ENCODE peak calls at places on chromosomes 11 and 22, in six cellular contexts. One of them, this sample, is unnamed.

GRCh38 chr11:123690490-123690889 is 36.1 kb upstream of the SCN3B start:
- DNase-seq in mucosa of descending colon: no peak
- DNase-seq in A549: peak; percentile 10
- DNase-seq in Caco-2: no peak
- DNase-seq in K562: no peak
- DNase-seq in BE2C: no peak
- DNase-seq in this sample: no peak

GRCh38 chr11:10619281-10619680 is 50.8 kb upstream of the LYVE1 start:
- DNase-seq in BE2C: no peak
- DNase-seq in mucosa of descending colon: no peak
- DNase-seq in Caco-2: no peak
- DNase-seq in A549: no peak
- DNase-seq in K562: no peak
- DNase-seq in this sample: no peak

GRCh38 chr11:63573881-63574855 is 11.0 kb upstream of the PLAAT2 start:
- DNase-seq in mucosa of descending colon: peak; percentile 71
- DNase-seq in Caco-2: peak; percentile 77
- DNase-seq in A549: no peak
- DNase-seq in K562: peak; percentile 55
- DNase-seq in BE2C: no peak
- DNase-seq in this sample: peak; percentile 78

GRCh38 chr22:37370306-37370979 is 56.8 kb downstream of the ELFN2 start:
- DNase-seq in Caco-2: no peak
- DNase-seq in mucosa of descending colon: no peak
- DNase-seq in BE2C: no peak
- DNase-seq in A549: no peak
- DNase-seq in K562: no peak
- DNase-seq in this sample: no peak

GRCh38 chr11:67240575-67241389 is 25.5 kb upstream of the GRK2 start:
- DNase-seq in mucosa of descending colon: peak; percentile 75
- DNase-seq in A549: peak; percentile 56
- DNase-seq in BE2C: peak; percentile 73
- DNase-seq in Caco-2: peak; percentile 85
- DNase-seq in K562: peak; percentile 70
- DNase-seq in this sample: peak; percentile 73

GRCh38 chr22:42188808-42189447 is 58.3 kb upstream of the CYP2D6 start:
- DNase-seq in BE2C: no peak
- DNase-seq in K562: no peak
- DNase-seq in Caco-2: no peak
- DNase-seq in mucosa of descending colon: no peak
- DNase-seq in A549: peak; percentile 36
- DNase-seq in this sample: no peak

GRCh38 chr22:37181681-37182080 is 6.4 kb downstream of the C1QTNF6 start:
- DNase-seq in K562: no peak
- DNase-seq in A549: no peak
- DNase-seq in BE2C: no peak
- DNase-seq in Caco-2: no peak
- DNase-seq in mucosa of descending colon: no peak
- DNase-seq in this sample: no peak

GRCh38 chr11:130555251-130555841 is 106.9 kb downstream of the ADAMTS15 start:
- DNase-seq in A549: no peak
- DNase-seq in Caco-2: no peak
- DNase-seq in mucosa of descending colon: no peak
- DNase-seq in K562: no peak
- DNase-seq in BE2C: no peak
- DNase-seq in this sample: no peak

GRCh38 chr11:95767498-95767897 is 22.1 kb downstream of the FAM76B start:
- DNase-seq in K562: no peak
- DNase-seq in mucosa of descending colon: no peak
- DNase-seq in BE2C: no peak
- DNase-seq in Caco-2: no peak
- DNase-seq in A549: no peak
- DNase-seq in this sample: no peak

GRCh38 chr11:112656772-112657428 is 304.3 kb upstream of the NCAM1 start:
- DNase-seq in Caco-2: no peak
- DNase-seq in mucosa of descending colon: no peak
- DNase-seq in A549: no peak
- DNase-seq in K562: no peak
- DNase-seq in BE2C: no peak
- DNase-seq in this sample: no peak

GRCh38 chr11:74686792-74687191 is 44.4 kb downstream of the CHRDL2 start:
- DNase-seq in mucosa of descending colon: peak; percentile 10
- DNase-seq in Caco-2: no peak
- DNase-seq in A549: no peak
- DNase-seq in BE2C: peak; percentile 1
- DNase-seq in K562: no peak
- DNase-seq in this sample: no peak

GRCh38 chr11:60753309-60753708 is 3.4 kb upstream of the MS4A15 start:
- DNase-seq in Caco-2: no peak
- DNase-seq in A549: no peak
- DNase-seq in K562: no peak
- DNase-seq in mucosa of descending colon: no peak
- DNase-seq in BE2C: no peak
- DNase-seq in this sample: no peak

GRCh38 chr22:19879996-19880785 is 25.5 kb upstream of the GNB1L start:
- DNase-seq in mucosa of descending colon: no peak
- DNase-seq in BE2C: no peak
- DNase-seq in Caco-2: no peak
- DNase-seq in A549: no peak
- DNase-seq in K562: no peak
- DNase-seq in this sample: peak; percentile 12

GRCh38 chr11:130894322-130895025 is 21.8 kb downstream of the SNX19 start:
- DNase-seq in Caco-2: peak; percentile 83
- DNase-seq in mucosa of descending colon: peak; percentile 72
- DNase-seq in BE2C: peak; percentile 68
- DNase-seq in K562: peak; percentile 62
- DNase-seq in A549: peak; percentile 20
- DNase-seq in this sample: peak; percentile 71

GRCh38 chr11:117796456-117797428 is at the start of gene DSCAML1:
- DNase-seq in A549: peak; percentile 53
- DNase-seq in K562: peak; percentile 38
- DNase-seq in mucosa of descending colon: peak; percentile 63
- DNase-seq in BE2C: peak; percentile 51
- DNase-seq in Caco-2: peak; percentile 46
- DNase-seq in this sample: no peak

GRCh38 chr11:131038597-131038996 is 122.3 kb upstream of the SNX19 start:
- DNase-seq in mucosa of descending colon: no peak
- DNase-seq in BE2C: no peak
- DNase-seq in A549: no peak
- DNase-seq in K562: peak; percentile 36
- DNase-seq in Caco-2: peak; percentile 59
- DNase-seq in this sample: no peak

GRCh38 chr22:27132896-27133500 is 475.6 kb downstream of the MIAT start:
- DNase-seq in BE2C: no peak
- DNase-seq in mucosa of descending colon: no peak
- DNase-seq in A549: no peak
- DNase-seq in K562: no peak
- DNase-seq in Caco-2: no peak
- DNase-seq in this sample: no peak
- H3K4me1 ChIP-seq in BE2C: no peaks in the 10 kb centered on the region
- H3K4me1 ChIP-seq in mucosa of descending colon: no peaks in the 10 kb centered on the region
- H3K4me1 ChIP-seq in A549: peaks cover 80% of the 10 kb centered on the region
- H3K4me1 ChIP-seq in K562: peaks cover 8% of the 10 kb centered on the region
- H3K4me1 ChIP-seq in Caco-2: peaks cover 34% of the 10 kb centered on the region
- H3K4me1 ChIP-seq in this sample: no peaks in the 10 kb centered on the region

DNA sequence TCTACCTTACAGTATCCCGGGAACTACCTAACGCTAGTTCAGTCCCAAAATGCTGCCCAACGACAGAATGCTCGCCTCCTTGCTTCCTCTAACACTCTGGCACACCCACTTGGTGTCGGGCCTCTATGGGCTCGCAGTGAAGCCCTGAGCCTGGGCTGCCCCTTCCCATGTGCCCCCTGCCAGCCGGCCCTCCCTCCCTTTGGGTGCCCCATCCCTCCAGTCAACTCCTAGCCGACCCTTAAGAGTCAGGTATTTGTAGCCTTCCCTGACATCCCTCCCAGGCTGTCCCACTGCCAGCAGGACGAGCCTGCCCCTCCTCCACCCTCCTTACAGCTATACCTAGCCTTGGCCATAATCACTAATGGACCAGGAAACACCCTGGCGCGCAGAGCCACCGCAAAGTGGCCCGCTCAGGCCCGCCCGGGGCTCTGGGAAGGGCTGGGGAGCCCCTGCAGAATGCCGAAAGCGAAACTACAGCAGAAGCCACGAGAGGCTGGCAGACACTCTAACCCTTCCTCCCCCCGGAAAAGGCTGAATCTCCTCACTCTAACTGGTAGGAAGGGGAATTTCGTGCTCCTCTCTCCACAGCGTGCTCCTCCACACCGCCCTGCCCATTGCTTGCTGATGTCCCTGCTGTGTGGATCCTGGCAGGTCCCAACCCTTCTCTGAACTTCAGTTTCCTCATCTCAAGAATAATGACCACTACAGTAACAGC is 8.2 kb downstream of the CBX7 start:
- DNase-seq in Caco-2: no peak
- DNase-seq in BE2C: no peak
- DNase-seq in mucosa of descending colon: peak; percentile 77
- DNase-seq in K562: no peak
- DNase-seq in A549: no peak
- DNase-seq in this sample: no peak
- H3K4me1 ChIP-seq in Caco-2: peaks cover 11% of the 10 kb centered on the region
- H3K4me1 ChIP-seq in BE2C: no peaks in the 10 kb centered on the region
- H3K4me1 ChIP-seq in mucosa of descending colon: peaks cover 2% of the 10 kb centered on the region
- H3K4me1 ChIP-seq in K562: peaks cover 7% of the 10 kb centered on the region
- H3K4me1 ChIP-seq in A549: peaks cover 10% of the 10 kb centered on the region
- H3K4me1 ChIP-seq in this sample: peaks cover 42% of the 10 kb centered on the region

GRCh38 chr11:6251990-6252473 is 7.6 kb upstream of the CCKBR start:
- DNase-seq in mucosa of descending colon: no peak
- DNase-seq in Caco-2: no peak
- DNase-seq in K562: peak; percentile 22
- DNase-seq in BE2C: no peak
- DNase-seq in A549: no peak
- DNase-seq in this sample: no peak
- H3K4me1 ChIP-seq in mucosa of descending colon: no peaks in the 10 kb centered on the region
- H3K4me1 ChIP-seq in Caco-2: peaks cover 15% of the 10 kb centered on the region
- H3K4me1 ChIP-seq in K562: peaks cover 15% of the 10 kb centered on the region
- H3K4me1 ChIP-seq in BE2C: no peaks in the 10 kb centered on the region
- H3K4me1 ChIP-seq in A549: peaks cover 9% of the 10 kb centered on the region
- H3K4me1 ChIP-seq in this sample: no peaks in the 10 kb centered on the region

DNA sequence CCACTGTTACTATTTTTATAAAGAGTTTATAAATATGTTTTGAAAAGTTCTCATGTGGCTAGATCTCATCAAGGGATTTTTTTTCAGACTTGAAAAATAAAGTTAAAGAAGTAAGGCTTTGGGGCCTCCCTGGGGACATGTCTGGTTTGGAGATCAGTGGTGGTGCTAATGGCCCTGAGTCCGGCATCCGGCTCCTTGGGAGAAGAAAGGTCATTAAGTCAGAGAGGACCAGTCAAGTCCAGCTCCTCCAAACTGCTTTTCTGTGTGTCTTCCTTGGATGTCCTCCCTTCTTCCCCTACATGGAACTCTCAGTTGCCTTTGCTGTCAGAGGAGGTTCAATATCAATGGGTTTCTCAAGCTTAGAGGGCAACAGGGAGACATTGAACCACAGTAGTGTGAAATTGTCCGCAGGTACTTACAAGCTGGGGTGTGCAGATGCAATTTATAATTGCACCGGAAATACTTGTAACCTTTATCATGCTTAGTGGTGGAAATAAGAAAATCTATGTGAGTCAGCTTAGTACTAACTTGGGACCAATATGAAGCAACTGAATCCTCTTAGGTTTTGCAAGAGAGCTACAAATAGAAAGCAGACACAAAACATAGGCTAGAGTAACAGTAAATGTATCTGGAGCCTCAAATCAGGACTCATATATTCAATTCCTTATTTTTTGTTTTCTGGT is 144.3 kb downstream of the TEAD1 start:
- DNase-seq in A549: no peak
- DNase-seq in Caco-2: no peak
- DNase-seq in K562: no peak
- DNase-seq in BE2C: no peak
- DNase-seq in mucosa of descending colon: no peak
- DNase-seq in this sample: no peak
- H3K4me1 ChIP-seq in A549: peaks cover 48% of the 10 kb centered on the region
- H3K4me1 ChIP-seq in Caco-2: peaks cover 30% of the 10 kb centered on the region
- H3K4me1 ChIP-seq in K562: peaks cover 28% of the 10 kb centered on the region
- H3K4me1 ChIP-seq in BE2C: peaks cover 46% of the 10 kb centered on the region
- H3K4me1 ChIP-seq in mucosa of descending colon: no peaks in the 10 kb centered on the region
- H3K4me1 ChIP-seq in this sample: peaks cover 40% of the 10 kb centered on the region

GRCh38 chr11:47499614-47500013 is 50.7 kb upstream of the RAPSN start:
- DNase-seq in A549: no peak
- DNase-seq in Caco-2: no peak
- DNase-seq in mucosa of descending colon: no peak
- DNase-seq in K562: no peak
- DNase-seq in BE2C: peak; percentile 15
- DNase-seq in this sample: no peak

GRCh38 chr11:47499160-47499559 is 50.2 kb upstream of the RAPSN start:
- DNase-seq in BE2C: no peak
- DNase-seq in Caco-2: no peak
- DNase-seq in mucosa of descending colon: no peak
- DNase-seq in K562: no peak
- DNase-seq in A549: no peak
- DNase-seq in this sample: no peak

GRCh38 chr11:47500121-47500520 is 51.2 kb upstream of the RAPSN start:
- DNase-seq in Caco-2: no peak
- DNase-seq in BE2C: no peak
- DNase-seq in A549: no peak
- DNase-seq in mucosa of descending colon: no peak
- DNase-seq in K562: no peak
- DNase-seq in this sample: no peak

GRCh38 chr11:47502767-47503166 is 50.2 kb downstream of the CELF1 start:
- DNase-seq in BE2C: no peak
- DNase-seq in mucosa of descending colon: no peak
- DNase-seq in K562: no peak
- DNase-seq in Caco-2: no peak
- DNase-seq in A549: no peak
- DNase-seq in this sample: no peak

GRCh38 chr11:47501095-47501494 is 51.8 kb downstream of the CELF1 start:
- DNase-seq in A549: no peak
- DNase-seq in K562: no peak
- DNase-seq in Caco-2: no peak
- DNase-seq in mucosa of descending colon: no peak
- DNase-seq in BE2C: no peak
- DNase-seq in this sample: no peak
- H3K4me1 ChIP-seq in A549: peaks cover 3% of the 10 kb centered on the region
- H3K4me1 ChIP-seq in K562: peaks cover 10% of the 10 kb centered on the region
- H3K4me1 ChIP-seq in Caco-2: peaks cover 5% of the 10 kb centered on the region
- H3K4me1 ChIP-seq in mucosa of descending colon: peaks cover 4% of the 10 kb centered on the region
- H3K4me1 ChIP-seq in BE2C: peaks cover 11% of the 10 kb centered on the region
- H3K4me1 ChIP-seq in this sample: peaks cover 31% of the 10 kb centered on the region

DNA sequence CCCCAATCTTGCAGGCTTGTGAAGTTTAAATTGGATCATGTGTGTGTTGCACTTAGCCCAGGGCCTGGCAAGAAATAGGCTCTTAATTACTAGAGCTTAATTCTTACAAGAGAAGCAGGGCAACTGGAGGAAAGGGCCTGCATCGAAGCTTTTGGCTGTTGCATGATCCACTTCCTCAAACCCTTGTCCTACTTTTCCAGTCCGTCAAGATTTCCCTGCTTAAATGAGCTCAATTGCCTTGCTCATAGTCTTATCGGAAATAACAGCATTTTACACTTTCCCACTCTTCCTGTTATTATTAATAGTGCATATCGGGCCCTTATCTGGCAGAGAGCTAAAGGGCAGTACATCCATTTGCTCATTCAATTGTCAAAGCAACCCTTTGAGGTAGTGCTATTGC is 18.1 kb downstream of the DTX4 start:
- DNase-seq in mucosa of descending colon: no peak
- DNase-seq in Caco-2: no peak
- DNase-seq in K562: no peak
- DNase-seq in A549: no peak
- DNase-seq in BE2C: no peak
- DNase-seq in this sample: no peak
- H3K4me1 ChIP-seq in mucosa of descending colon: peaks cover 64% of the 10 kb centered on the region
- H3K4me1 ChIP-seq in Caco-2: peaks cover 55% of the 10 kb centered on the region
- H3K4me1 ChIP-seq in K562: no peaks in the 10 kb centered on the region
- H3K4me1 ChIP-seq in A549: peaks cover 5% of the 10 kb centered on the region
- H3K4me1 ChIP-seq in BE2C: no peaks in the 10 kb centered on the region
- H3K4me1 ChIP-seq in this sample: peaks cover 30% of the 10 kb centered on the region

GRCh38 chr11:3830741-3831140 is 10.0 kb downstream of the RHOG start:
- DNase-seq in Caco-2: no peak
- DNase-seq in mucosa of descending colon: no peak
- DNase-seq in K562: no peak
- DNase-seq in BE2C: no peak
- DNase-seq in A549: no peak
- DNase-seq in this sample: no peak
- H3K4me1 ChIP-seq in Caco-2: peaks cover 14% of the 10 kb centered on the region
- H3K4me1 ChIP-seq in mucosa of descending colon: peaks cover 24% of the 10 kb centered on the region
- H3K4me1 ChIP-seq in K562: peaks cover 60% of the 10 kb centered on the region
- H3K4me1 ChIP-seq in BE2C: no peaks in the 10 kb centered on the region
- H3K4me1 ChIP-seq in A549: peaks cover 10% of the 10 kb centered on the region
- H3K4me1 ChIP-seq in this sample: peaks cover 31% of the 10 kb centered on the region

This sample was measured in HepG2.